ENCODE peak calls at places on chromosomes 16 and 17, in six cellular contexts. H, D, R, L, K and F are unnamed samples.

GRCh38 chr17:28974451-28974850 is 23.1 kb upstream of the PHF12 start:
- DNase-seq in H (no peak), D (no peak), R (no peak), L (no peak), K (no peak), F (no peak)

GRCh38 chr17:72349508-72350472 is 229.0 kb downstream of the SOX9 start:
- DNase-seq in H (no peak), D (no peak), R (no peak), L (no peak), K (no peak), F (no peak)

GRCh38 chr16:11423315-11424117 is 78.3 kb downstream of the RMI2 start:
- DNase-seq in H (no peak), D (peak; percentile 39), R (no peak), L (no peak), K (no peak), F (peak; percentile 92)

GRCh38 chr16:89291776-89292175 is 74.3 kb downstream of the ZNF778 start:
- DNase-seq in H (no peak), D (no peak), R (no peak), L (no peak), K (no peak), F (no peak)

GRCh38 chr16:48533931-48534330 is 76.0 kb downstream of the N4BP1 start:
- DNase-seq in H (no peak), D (no peak), R (no peak), L (no peak), K (no peak), F (no peak)

GRCh38 chr17:17947966-17948365 is 24.2 kb downstream of the TOM1L2 start:
- DNase-seq in H (no peak), D (no peak), R (no peak), L (no peak), K (no peak), F (no peak)

GRCh38 chr17:40648326-40648968 is 829 bp upstream of the SMARCE1 start:
- DNase-seq in H (no peak), D (no peak), R (peak; percentile 53), L (peak; percentile 56), K (no peak), F (no peak)

GRCh38 chr16:70778901-70779309 is 22.1 kb downstream of the VAC14 start:
- DNase-seq in H (peak; percentile 87), D (no peak), R (peak; percentile 7), L (peak; percentile 82), K (no peak), F (no peak)

GRCh38 chr17:77318491-77319210 is 177.9 kb downstream of the SEC14L1 start:
- DNase-seq in H (peak; percentile 54), D (no peak), R (no peak), L (no peak), K (no peak), F (peak; percentile 75)

GRCh38 chr17:29911641-29912177 is 18.3 kb downstream of the SSH2 start:
- DNase-seq in H (no peak), D (no peak), R (no peak), L (no peak), K (no peak), F (no peak)

GRCh38 chr16:73794936-73795335 is 501.7 kb upstream of the PSMD7 start:
- DNase-seq in H (no peak), D (no peak), R (no peak), L (no peak), K (no peak), F (no peak)

GRCh38 chr16:72913551-72913950 is 134.4 kb downstream of the ZFHX3 start:
- DNase-seq in H (no peak), D (no peak), R (no peak), L (no peak), K (no peak), F (no peak)

GRCh38 chr16:88706965-88707871 is 915 bp downstream of the CTU2 start:
- DNase-seq in H (no peak), D (no peak), R (no peak), L (no peak), K (no peak), F (no peak)

GRCh38 chr17:81866440-81867122 is 4.6 kb downstream of the ARHGDIA start:
- DNase-seq in H (no peak), D (no peak), R (no peak), L (no peak), K (no peak), F (no peak)

GRCh38 chr17:81868674-81869220 is 2.4 kb downstream of the ARHGDIA start:
- DNase-seq in H (peak; percentile 91), D (no peak), R (no peak), L (peak; percentile 59), K (peak; percentile 61), F (peak; percentile 37)

GRCh38 chr17:81865733-81866439 is 5.3 kb downstream of the ARHGDIA start:
- DNase-seq in H (no peak), D (no peak), R (no peak), L (peak; percentile 68), K (no peak), F (peak; percentile 35)

GRCh38 chr17:81867952-81868673 is 3.0 kb downstream of the ARHGDIA start:
- DNase-seq in H (peak; percentile 73), D (no peak), R (no peak), L (no peak), K (peak; percentile 26), F (no peak)

GRCh38 chr17:81867123-81867951 is 3.8 kb downstream of the ARHGDIA start:
- DNase-seq in H (peak; percentile 83), D (no peak), R (no peak), L (peak; percentile 50), K (no peak), F (peak; percentile 59)
- TF ChIP-seq MYC in H (no peak), D (no peak), R (no peak), L (no peak), K (peak; percentile 41), F (no peak)

GRCh38 chr16:76114681-76115080 is 162.5 kb upstream of the CNTNAP4 start:
- DNase-seq in H (no peak), D (no peak), R (no peak), L (no peak), K (no peak), F (peak; percentile 71)
- TF ChIP-seq MYC in H (no peak), D (no peak), R (no peak), L (no peak), K (no peak), F (no peak)

DNA sequence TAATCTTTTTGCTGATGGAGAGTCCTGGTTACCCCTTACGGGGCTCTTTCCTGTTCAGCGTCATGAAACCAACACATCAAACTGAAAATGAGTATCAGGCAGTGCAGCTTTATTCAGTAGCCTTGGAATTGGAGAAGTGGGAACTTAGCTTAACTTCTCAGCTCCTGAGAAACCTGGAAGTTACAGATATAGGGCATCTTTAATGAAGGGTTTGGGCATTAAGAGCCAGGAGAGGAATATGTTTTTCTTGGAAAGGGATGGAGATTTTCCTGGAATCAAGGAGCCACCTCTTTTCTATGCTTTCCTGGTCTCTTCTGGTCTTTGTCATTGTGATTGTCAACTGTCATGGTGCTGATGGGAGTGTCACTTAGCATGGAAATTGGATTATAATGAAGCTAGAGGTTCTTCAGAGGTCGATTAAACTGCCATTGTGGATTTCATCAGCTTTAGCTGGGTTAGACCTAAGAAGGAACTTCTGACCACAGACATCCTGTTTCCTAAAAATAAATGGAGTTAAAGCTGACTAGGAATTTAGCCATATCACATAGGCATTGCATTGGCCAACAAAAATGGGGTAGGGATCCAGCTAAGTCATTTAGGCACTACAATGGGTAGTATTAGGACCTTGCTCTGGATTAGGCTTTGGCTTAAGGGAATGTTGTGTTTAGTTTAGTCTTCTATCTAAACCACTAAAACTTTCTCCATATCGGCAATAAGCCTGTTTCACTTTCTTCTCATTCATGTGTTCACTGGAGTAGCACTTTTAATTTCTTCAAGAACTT is 186.4 kb downstream of the BCAS3 start:
- DNase-seq in H (no peak), D (no peak), R (no peak), L (no peak), K (no peak), F (peak; percentile 76)
- TF ChIP-seq MYC in H (no peak), D (no peak), R (no peak), L (no peak), K (no peak), F (no peak)

GRCh38 chr17:12959441-12959840 is 58.4 kb downstream of the ELAC2 start:
- DNase-seq in H (no peak), D (no peak), R (no peak), L (no peak), K (no peak), F (peak; percentile 31)
- TF ChIP-seq MYC in H (no peak), D (no peak), R (no peak), L (no peak), K (no peak), F (no peak)

GRCh38 chr17:20994779-20995149 is 48.0 kb downstream of the USP22 start:
- DNase-seq in H (no peak), D (no peak), R (no peak), L (no peak), K (no peak), F (no peak)

GRCh38 chr17:20992987-20993862 is 49.6 kb downstream of the USP22 start:
- DNase-seq in H (peak; percentile 81), D (peak; percentile 3), R (peak; percentile 87), L (peak; percentile 58), K (peak; percentile 79), F (peak; percentile 77)

GRCh38 chr17:20995164-20995872 is 47.5 kb downstream of the USP22 start:
- DNase-seq in H (no peak), D (no peak), R (no peak), L (no peak), K (no peak), F (no peak)

GRCh38 chr17:20992416-20992815 is 50.4 kb downstream of the USP22 start:
- DNase-seq in H (no peak), D (no peak), R (no peak), L (no peak), K (no peak), F (no peak)

DNA sequence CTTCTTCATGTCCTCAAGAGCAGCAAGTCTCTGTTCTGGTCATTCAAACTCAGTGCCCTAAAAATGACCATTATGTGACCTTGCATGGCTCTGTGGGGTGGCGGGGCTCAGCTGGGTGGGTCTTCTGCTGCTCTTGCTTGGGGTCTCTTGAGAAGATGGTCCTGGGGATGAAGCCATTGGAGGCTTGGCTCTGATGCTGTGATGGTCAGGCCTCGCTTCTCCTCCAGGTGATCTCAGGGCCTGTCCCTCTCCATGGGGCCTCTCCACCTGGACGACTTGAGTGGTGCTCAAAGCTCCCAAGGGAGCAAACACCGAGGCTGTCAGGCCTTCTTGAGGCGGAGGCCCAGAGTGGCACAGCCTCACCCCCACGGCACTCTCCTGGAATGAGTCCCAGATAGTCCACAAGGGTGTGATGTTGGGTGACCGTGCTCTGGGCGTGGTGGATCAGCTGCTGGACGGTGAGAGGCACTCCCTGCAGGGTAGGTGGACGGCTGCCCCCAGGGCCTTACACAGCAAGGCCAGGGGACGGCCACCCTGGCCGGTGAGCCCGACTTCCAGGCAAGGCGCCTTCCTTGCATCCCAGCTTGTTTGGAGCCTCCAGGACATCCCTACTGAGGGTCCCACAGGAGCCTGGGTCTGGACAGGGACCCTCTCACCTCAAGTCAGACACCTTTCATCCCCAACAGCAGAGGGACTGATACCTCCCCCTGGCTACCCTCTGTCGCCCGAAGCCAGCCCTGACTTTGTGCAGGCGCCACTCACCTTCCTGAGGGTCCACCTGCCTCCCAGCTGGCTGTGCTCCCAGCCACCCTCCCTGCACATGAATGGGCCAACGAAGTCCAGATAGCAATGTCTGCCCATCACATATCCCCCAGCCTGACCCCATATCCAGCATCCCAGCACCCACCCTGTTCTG is 48.7 kb downstream of the USP22 start:
- DNase-seq in H (no peak), D (no peak), R (no peak), L (no peak), K (no peak), F (no peak)
- TF ChIP-seq MYC in H (no peak), D (no peak), R (no peak), L (no peak), K (no peak), F (no peak)